ENCODE peak calls at places on chromosomes 1 and 21, in five cellular contexts. Y, X, J, F and O are unnamed samples. For H3K4me1 and H3K9me3, the result is how much of the 10 kb centered on the place peaks cover.

GRCh38 chr1:67737875-67738274 is 52.9 kb downstream of the GADD45A start:
- DNase-seq in J (no peak), F (no peak), Y (no peak), X (no peak), O (no peak)

GRCh38 chr1:237901284-237901870 is 10.7 kb upstream of the ZP4 start:
- DNase-seq in X (no peak), J (peak), Y (no peak), F (peak), O (no peak)

GRCh38 chr1:30874176-30874575 is 34.4 kb downstream of the SDC3 start:
- DNase-seq in X (no peak), Y (no peak), F (no peak), J (no peak), O (no peak)

GRCh38 chr1:118986839-118987430 is 1.2 kb downstream of the TBX15 start:
- DNase-seq in F (no peak), Y (no peak), J (no peak), X (no peak), O (no peak)

GRCh38 chr21:46118305-46118870 is 20.5 kb downstream of the COL6A2 start:
- DNase-seq in F (no peak), X (no peak), Y (no peak), J (peak), O (no peak)

GRCh38 chr1:157770442-157771043 is 6.4 kb downstream of the FCRL2 start:
- DNase-seq in X (no peak), J (peak), F (peak), Y (no peak), O (no peak)

GRCh38 chr21:43957629-43958362 is 54.3 kb upstream of the TRAPPC10 start:
- DNase-seq in X (no peak), Y (no peak), J (no peak), F (no peak), O (no peak)

GRCh38 chr1:96843196-96843595 is 121.6 kb downstream of the PTBP2 start:
- DNase-seq in Y (no peak), F (no peak), X (peak), J (no peak), O (peak)

GRCh38 chr1:227320476-227320875 is 2.2 kb upstream of the CDC42BPA start:
- DNase-seq in X (no peak), F (no peak), J (no peak), Y (no peak), O (no peak)

GRCh38 chr1:196501760-196502428 is 106.3 kb downstream of the KCNT2 start:
- DNase-seq in X (no peak), J (no peak), Y (no peak), F (no peak), O (no peak)

GRCh38 chr1:63651110-63651776 is 58.0 kb downstream of the PGM1 start:
- DNase-seq in X (no peak), Y (no peak), F (no peak), J (no peak), O (peak)

GRCh38 chr1:111517464-111518225 is 14.2 kb upstream of the ADORA3 start:
- DNase-seq in X (no peak), J (no peak), F (no peak), Y (no peak), O (no peak)

GRCh38 chr1:87137342-87137739 is 191.3 kb upstream of the LMO4 start:
- DNase-seq in X (no peak), F (no peak), Y (no peak), J (no peak), O (no peak)

GRCh38 chr1:56715161-56715560 is 70.0 kb downstream of the PRKAA2 start:
- DNase-seq in X (no peak), J (no peak), F (no peak), Y (no peak), O (peak)

GRCh38 chr1:115463347-115463746 is 125.3 kb upstream of the NGF start:
- DNase-seq in X (no peak), F (no peak), J (peak), Y (no peak), O (no peak)

GRCh38 chr1:220887868-220888664 is 8.8 kb downstream of the HLX start:
- DNase-seq in Y (no peak), X (no peak), J (peak), F (no peak), O (peak)

GRCh38 chr1:168112673-168113305 is 23.9 kb downstream of the GPR161 start:
- DNase-seq in Y (no peak), J (no peak), X (peak), F (no peak), O (peak)

GRCh38 chr1:100746542-100746932 is 27.0 kb downstream of the VCAM1 start:
- DNase-seq in F (no peak), Y (no peak), J (no peak), X (no peak), O (no peak)

GRCh38 chr1:158007180-158007579 is 13.7 kb downstream of the KIRREL1 start:
- DNase-seq in Y (no peak), F (no peak), X (no peak), J (no peak), O (no peak)

GRCh38 chr1:3459940-3460652 is 5.6 kb downstream of the ARHGEF16 start:
- DNase-seq in Y (no peak), F (no peak), X (no peak), J (no peak), O (no peak)

GRCh38 chr1:82064701-82065100 is 264.0 kb downstream of the ADGRL2 start:
- DNase-seq in X (no peak), Y (no peak), F (no peak), J (no peak), O (no peak)

GRCh38 chr21:16768096-16768495 is 744.7 kb upstream of the CXADR start:
- DNase-seq in F (no peak), X (no peak), J (no peak), Y (no peak), O (no peak)

GRCh38 chr1:58903450-58904298 is 119.8 kb upstream of the JUN start:
- DNase-seq in Y (peak), J (peak), F (peak), X (peak), O (peak)

GRCh38 chr1:246795094-246795671 is 71.0 kb downstream of the SCCPDH start:
- DNase-seq in J (peak), Y (no peak), X (no peak), F (no peak), O (no peak)

GRCh38 chr1:58819719-58820118 is 35.9 kb upstream of the JUN start:
- DNase-seq in X (peak), F (no peak), J (no peak), Y (no peak), O (no peak)

GRCh38 chr1:160125761-160126160 is 10.2 kb downstream of the ATP1A2 start:
- DNase-seq in X (peak), Y (no peak), J (no peak), F (no peak), O (no peak)

GRCh38 chr1:117045644-117046043 is 14.5 kb upstream of the TTF2 start:
- DNase-seq in X (no peak), F (peak), Y (no peak), J (no peak), O (peak)

GRCh38 chr1:31010081-31010989 is 55.2 kb downstream of the PUM1 start:
- DNase-seq in X (peak), J (no peak), Y (no peak), F (no peak), O (no peak)

GRCh38 chr1:89312572-89312971 is 39.9 kb upstream of the GBP5 start:
- DNase-seq in X (no peak), Y (no peak), J (no peak), F (peak), O (no peak)

GRCh38 chr1:160247053-160247452 is 15.3 kb downstream of the DCAF8 start:
- DNase-seq in X (no peak), Y (no peak), F (no peak), J (no peak), O (no peak)

GRCh38 chr1:100703716-100704115 is 15.8 kb upstream of the VCAM1 start:
- DNase-seq in J (no peak), F (no peak), Y (no peak), X (no peak), O (peak)

GRCh38 chr1:96999191-96999590 is 277.6 kb downstream of the PTBP2 start:
- DNase-seq in J (no peak), X (no peak), F (no peak), Y (no peak), O (no peak)

GRCh38 chr1:192903142-192903541 is 94.3 kb downstream of the RGS2 start:
- DNase-seq in F (no peak), J (no peak), X (peak), Y (no peak), O (no peak)

DNA sequence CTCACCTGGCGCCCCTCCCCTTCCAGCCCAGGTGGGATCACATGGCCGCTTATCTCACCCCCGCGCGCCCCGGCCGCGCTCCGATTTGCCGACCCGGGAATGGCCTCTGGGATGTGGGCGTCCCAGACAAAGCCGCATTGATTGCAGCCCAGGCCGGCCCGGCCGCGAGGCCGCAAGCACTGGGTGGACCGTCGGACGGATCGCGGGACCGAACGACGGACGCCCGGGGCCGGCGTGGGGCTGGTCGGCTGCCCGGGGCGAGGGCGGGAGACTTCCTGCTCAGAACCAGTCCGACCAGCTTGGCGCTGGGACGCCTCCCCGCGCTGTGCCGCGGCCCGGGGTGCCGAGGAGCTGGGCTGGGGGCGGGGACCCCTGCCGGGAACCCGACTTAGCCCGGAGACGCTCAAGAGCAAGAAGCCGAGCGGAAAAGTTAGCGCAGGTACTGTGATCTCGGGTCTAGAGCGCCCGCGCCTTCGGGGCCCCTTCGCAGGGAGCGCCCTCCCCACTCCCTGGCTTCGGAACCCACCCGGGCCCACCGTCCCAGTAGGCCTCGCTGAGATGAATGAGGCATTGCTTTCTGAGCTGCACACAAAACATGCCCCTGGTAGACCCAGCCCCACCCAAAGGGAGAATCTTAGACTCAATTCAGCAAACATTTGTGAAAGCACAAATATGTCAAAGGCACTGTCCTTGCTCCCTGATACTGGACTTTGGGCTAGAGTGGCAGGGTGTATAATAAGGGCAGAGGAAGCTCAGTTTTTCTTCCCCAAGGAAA is 415 bp upstream of the LAD1 start:
- DNase-seq in X (no peak), Y (peak), F (no peak), J (peak), O (peak)
- H3K4me1 ChIP-seq in X (under half), Y (half or more), F (under half), J (under half), O (under half)

GRCh38 chr1:40495315-40495903 is 13.2 kb upstream of the EXO5 start:
- DNase-seq in F (no peak), Y (no peak), X (peak), J (no peak), O (no peak)
- H3K9me3 ChIP-seq in F (under half), Y (under half), X (under half), J (under half), O (half or more)

DNA sequence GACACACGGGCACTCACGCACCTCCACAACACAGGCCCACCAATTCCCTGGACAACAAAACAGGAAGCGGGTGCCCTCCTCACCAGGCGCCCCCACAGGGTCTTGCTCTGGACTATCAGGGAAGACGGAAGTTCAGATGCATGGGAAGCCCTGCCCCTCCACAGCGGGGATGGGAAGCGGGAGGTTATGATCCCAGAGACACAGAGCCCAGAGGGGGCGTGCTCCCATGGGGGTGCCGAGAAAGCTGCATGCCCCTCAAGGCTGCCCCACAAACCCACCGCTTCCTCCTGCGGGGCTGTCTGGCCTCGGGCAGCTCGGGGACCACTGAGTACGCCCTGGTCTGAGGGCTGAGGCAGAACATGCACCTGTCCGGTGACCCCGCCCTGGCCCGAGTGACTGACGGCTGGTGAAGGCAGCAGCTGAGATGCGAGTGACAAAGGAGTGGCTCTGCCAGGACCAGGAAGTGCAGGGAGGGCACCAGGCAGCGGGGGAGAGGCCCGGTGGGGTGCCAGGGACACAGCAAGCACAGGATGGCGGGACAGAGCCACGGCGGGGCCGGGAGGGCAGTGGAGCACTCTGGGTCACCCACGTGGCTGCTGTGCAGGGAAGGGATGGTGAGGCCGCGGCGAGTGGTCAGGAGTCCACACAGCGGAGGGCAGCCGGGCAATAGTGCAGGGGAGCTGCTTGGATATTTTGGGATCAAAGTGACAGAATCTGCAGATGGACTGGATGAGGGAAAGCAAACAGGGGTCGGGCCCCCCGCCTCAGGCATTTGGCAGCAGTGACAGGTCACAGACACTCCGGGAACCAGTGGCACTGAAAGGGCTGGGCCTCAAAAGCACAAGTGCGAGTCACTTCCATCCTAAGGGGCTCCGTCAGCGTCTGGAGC is 18.6 kb downstream of the NADK start:
- DNase-seq in F (no peak), J (no peak), X (no peak), Y (no peak), O (no peak)
- H3K9ac ChIP-seq in F (no peak), J (no peak), X (no peak), Y (peak), O (no peak)

GRCh38 chr21:34075760-34076159 is 2.4 kb downstream of the MRPS6 start:
- DNase-seq in F (no peak), Y (no peak), X (peak), J (no peak), O (peak)
- H3K4me1 ChIP-seq in F (half or more), Y (under half), X (under half), J (under half), O (half or more)

DNA sequence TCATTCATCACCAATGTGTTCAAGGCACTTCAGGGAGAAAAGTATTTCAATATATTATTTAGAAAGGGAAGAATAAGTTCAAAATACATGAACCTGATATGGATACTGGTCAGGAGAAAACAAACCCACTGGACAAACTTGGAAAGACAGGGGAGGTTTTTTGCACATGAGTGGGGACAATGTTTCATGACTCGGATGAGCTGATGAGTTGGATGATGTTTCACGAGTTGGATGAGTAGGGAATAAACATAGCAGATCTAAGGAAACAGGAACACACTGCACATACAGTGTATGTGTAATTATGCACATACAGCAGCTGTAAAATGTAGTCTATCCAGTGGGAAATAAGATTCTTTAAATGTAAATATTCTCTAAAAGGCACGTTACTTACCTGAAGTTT is 682.9 kb upstream of the ADAMTS5 start:
- DNase-seq in J (no peak), Y (no peak), F (no peak), X (no peak), O (no peak)
- H3K9me3 ChIP-seq in J (under half), Y (under half), F (under half), X (under half), O (under half)